ENCODE peak calls at places on chromosomes 3 and 15, in nine cellular contexts. Q, E, T, P, R, X, V, C and N are unnamed samples.

GRCh38 chr3:88032245-88032644 is 26.6 kb downstream of the CGGBP1 start:
- DNase-seq in Q (no peak), T (no peak), X (no peak), V (no peak), P (no peak), R (no peak), C (no peak), E (no peak), N (no peak)

GRCh38 chr3:179652467-179653105 is at the start of gene USP13:
- DNase-seq in C (peak; percentile 41), X (peak; percentile 76), P (peak; percentile 81), Q (peak; percentile 34), T (peak; percentile 79), R (peak; percentile 70), V (peak; percentile 68), E (peak; percentile 47), N (peak; percentile 84)

GRCh38 chr15:40303576-40303975 is 4.2 kb downstream of the PLCB2 start:
- DNase-seq in Q (no peak), T (no peak), E (no peak), V (no peak), C (no peak), P (no peak), R (no peak), X (no peak), N (peak; percentile 41)

GRCh38 chr3:31550452-31551251 is 17.9 kb downstream of the STT3B start:
- DNase-seq in V (no peak), R (no peak), C (no peak), E (peak; percentile 23), Q (no peak), X (no peak), P (no peak), T (no peak), N (no peak)

GRCh38 chr15:100995471-100996430 is 76.6 kb downstream of the LRRK1 start:
- DNase-seq in T (no peak), V (no peak), E (no peak), P (no peak), C (no peak), R (no peak), Q (no peak), X (no peak), N (peak; percentile 75)

GRCh38 chr3:133854971-133855370 is 40.7 kb downstream of the RAB6B start:
- DNase-seq in R (no peak), Q (no peak), T (no peak), C (peak; percentile 27), V (no peak), E (no peak), P (peak; percentile 26), X (no peak), N (no peak)

GRCh38 chr3:41688595-41689380 is 273.1 kb downstream of the ULK4 start:
- DNase-seq in C (no peak), R (no peak), T (no peak), E (no peak), Q (peak; percentile 66), V (no peak), X (no peak), P (no peak), N (no peak)

GRCh38 chr3:137770821-137771399 is 6.8 kb downstream of the SOX14 start:
- DNase-seq in X (peak; percentile 65), E (no peak), C (no peak), V (no peak), P (no peak), T (no peak), R (no peak), Q (no peak), N (no peak)

GRCh38 chr15:70014311-70014707 is 83.4 kb downstream of the TLE3 start:
- DNase-seq in T (no peak), V (no peak), X (no peak), C (no peak), E (no peak), R (no peak), Q (no peak), P (peak; percentile 24), N (no peak)

GRCh38 chr3:186624598-186624997 is 11.7 kb downstream of the AHSG start:
- DNase-seq in R (no peak), X (no peak), P (no peak), E (no peak), T (no peak), V (no peak), Q (no peak), C (no peak), N (no peak)

GRCh38 chr3:60953406-60953805 is 297.8 kb downstream of the FHIT start:
- DNase-seq in V (no peak), R (no peak), Q (peak; percentile 21), X (no peak), C (no peak), P (no peak), E (no peak), T (no peak), N (no peak)

GRCh38 chr3:47004369-47005211 is 25.1 kb downstream of the NBEAL2 start:
- DNase-seq in T (no peak), V (no peak), C (no peak), R (no peak), E (no peak), Q (no peak), P (no peak), X (no peak), N (no peak)

GRCh38 chr3:10834951-10835350 is 18.9 kb downstream of the SLC6A11 start:
- DNase-seq in E (no peak), T (no peak), R (no peak), C (no peak), Q (no peak), X (no peak), V (no peak), P (no peak), N (no peak)

GRCh38 chr15:65791335-65792129 is 561 bp downstream of the DENND4A start:
- DNase-seq in P (peak; percentile 58), E (peak; percentile 27), V (no peak), R (no peak), C (peak; percentile 46), T (peak; percentile 30), X (peak; percentile 61), Q (no peak), N (peak; percentile 87)

GRCh38 chr15:77508541-77509505 is 88.1 kb downstream of the HMG20A start:
- DNase-seq in C (no peak), V (no peak), R (no peak), Q (no peak), E (no peak), T (no peak), X (no peak), P (no peak), N (peak; percentile 89)

GRCh38 chr15:44530653-44531052 is 6.3 kb upstream of the EIF3J start:
- DNase-seq in P (no peak), C (no peak), Q (no peak), T (no peak), R (no peak), V (no peak), X (no peak), E (no peak), N (no peak)

GRCh38 chr3:72996473-72997333 is at the start of gene PPP4R2:
- DNase-seq in P (peak; percentile 95), E (peak; percentile 82), T (peak; percentile 81), Q (peak; percentile 59), V (peak; percentile 67), R (peak; percentile 81), C (peak; percentile 52), X (peak; percentile 89), N (peak; percentile 97)

GRCh38 chr3:46184469-46184868 is 23.6 kb downstream of the CCR1 start:
- DNase-seq in X (no peak), Q (peak; percentile 23), R (no peak), E (no peak), T (no peak), V (no peak), P (no peak), C (no peak), N (no peak)

GRCh38 chr3:143000525-143000924 is 845 bp upstream of the U2SURP start:
- DNase-seq in R (no peak), V (no peak), E (no peak), T (no peak), P (no peak), X (no peak), Q (no peak), C (no peak), N (no peak)

GRCh38 chr3:29338377-29338776 is 57.5 kb downstream of the RBMS3 start:
- DNase-seq in C (no peak), P (no peak), V (no peak), T (no peak), Q (no peak), X (no peak), E (no peak), R (no peak), N (no peak)